ENCODE peak calls at places on chromosomes 6 and 20, in five cellular contexts. T, X, S, H and V are unnamed samples.

GRCh38 chr6:11806561-11807317 is 28.1 kb upstream of the ADTRP start:
- DNase-seq in S (no peak), T (no peak), X (no peak), H (no peak), V (no peak)

GRCh38 chr6:128508588-128509296 is 11.7 kb downstream of the PTPRK start:
- DNase-seq in S (no peak), H (no peak), T (peak; percentile 97), X (no peak), V (no peak)

GRCh38 chr6:47934023-47934422 is 152.2 kb downstream of the OPN5 start:
- DNase-seq in S (no peak), H (no peak), X (no peak), T (no peak), V (no peak)

GRCh38 chr20:58550661-58551060 is 35.5 kb upstream of the APCDD1L start:
- DNase-seq in S (no peak), T (no peak), H (no peak), X (peak; percentile 26), V (no peak)

GRCh38 chr20:46348972-46349741 is 40.9 kb upstream of the CDH22 start:
- DNase-seq in X (peak; percentile 86), S (no peak), T (peak; percentile 46), H (no peak), V (peak; percentile 72)

GRCh38 chr6:1438471-1438881 is 49.1 kb downstream of the FOXF2 start:
- DNase-seq in S (no peak), X (no peak), H (no peak), T (no peak), V (no peak)

GRCh38 chr20:43459022-43459942 is 1.6 kb downstream of the SRSF6 start:
- DNase-seq in S (no peak), X (no peak), H (no peak), T (no peak), V (no peak)

GRCh38 chr6:54085526-54085925 is 25.7 kb upstream of the MLIP start:
- DNase-seq in T (no peak), H (no peak), S (no peak), X (no peak), V (no peak)

GRCh38 chr6:57069920-57070331 is 20.1 kb upstream of the ZNF451 start:
- DNase-seq in T (no peak), X (no peak), S (peak; percentile 52), H (no peak), V (no peak)

GRCh38 chr20:47502271-47502730 is 614 bp downstream of the NCOA3 start:
- DNase-seq in S (no peak), X (peak; percentile 59), T (no peak), H (no peak), V (no peak)

GRCh38 chr6:55943329-55943728 is 67.9 kb upstream of the BMP5 start:
- DNase-seq in H (no peak), S (no peak), X (no peak), T (no peak), V (no peak)

GRCh38 chr6:31575335-31575901 is at the start of gene TNF:
- DNase-seq in X (no peak), S (no peak), H (peak; percentile 91), T (no peak), V (no peak)

GRCh38 chr20:10536531-10536930 is 101.4 kb downstream of the SLX4IP start:
- DNase-seq in T (peak; percentile 61), H (no peak), X (no peak), S (no peak), V (no peak)

GRCh38 chr20:19761853-19762252 is 3.8 kb downstream of the RIN2 start:
- DNase-seq in X (no peak), H (no peak), T (no peak), S (no peak), V (no peak)

GRCh38 chr20:458766-459165 is 3.6 kb downstream of the TBC1D20 start:
- DNase-seq in X (no peak), T (no peak), H (no peak), S (no peak), V (no peak)

GRCh38 chr6:29924731-29925130 is 17.6 kb upstream of the HLA-A start:
- DNase-seq in X (no peak), H (no peak), S (no peak), T (no peak), V (no peak)

GRCh38 chr6:29925341-29926080 is 16.8 kb upstream of the HLA-A start:
- DNase-seq in T (no peak), S (no peak), H (no peak), X (no peak), V (no peak)

GRCh38 chr6:29926795-29927427 is 15.4 kb upstream of the HLA-A start:
- DNase-seq in S (no peak), X (peak; percentile 64), H (no peak), T (peak; percentile 78), V (no peak)

GRCh38 chr6:29927841-29928388 is 14.4 kb upstream of the HLA-A start:
- DNase-seq in T (no peak), H (no peak), S (no peak), X (no peak), V (no peak)

DNA sequence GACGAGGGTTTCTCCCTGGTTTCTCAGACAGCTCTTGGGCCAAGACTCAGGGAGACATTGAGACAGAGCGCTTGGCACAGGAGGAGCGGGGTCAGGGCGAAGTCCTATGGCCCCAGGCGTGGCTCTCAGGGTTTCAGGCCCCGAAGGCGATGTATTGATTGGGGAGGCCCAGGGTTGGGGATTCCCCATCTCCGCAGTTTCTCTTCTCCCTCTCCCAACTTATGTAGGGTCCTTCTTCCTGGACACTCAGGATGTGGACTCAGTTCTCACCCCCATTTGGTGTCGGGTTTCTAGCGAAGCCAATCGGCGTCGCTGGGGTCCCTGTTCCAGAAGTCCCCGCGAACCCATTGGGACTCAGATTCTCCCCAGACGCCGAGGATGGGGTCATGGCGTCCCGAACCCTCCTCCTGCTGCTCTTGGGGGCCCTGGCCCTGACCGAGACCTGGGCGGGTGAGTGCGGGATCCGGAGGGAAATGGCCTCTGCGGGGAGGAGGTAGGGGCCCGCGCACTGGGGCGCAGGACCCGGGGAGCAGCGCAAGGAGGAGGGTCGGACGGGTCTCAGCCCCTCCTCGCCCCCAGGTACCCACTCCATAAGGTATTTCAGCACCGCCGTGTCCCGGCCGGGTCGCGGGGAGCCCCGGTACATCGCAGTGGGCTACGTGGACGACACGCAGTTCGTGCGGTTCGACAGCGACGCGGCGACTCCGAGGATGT is 16.1 kb upstream of the HLA-A start:
- DNase-seq in X (peak; percentile 48), H (no peak), S (no peak), T (no peak), V (no peak)
- TF ChIP-seq SUZ12 in X (no peak), H (no peak), S (no peak), T (no peak), V (no peak)

GRCh38 chr6:40152196-40152595 is 217.9 kb upstream of the MOCS1 start:
- DNase-seq in T (no peak), H (no peak), S (no peak), X (no peak), V (no peak)
- TF ChIP-seq SUZ12 in T (no peak), H (no peak), S (no peak), X (no peak), V (no peak)

GRCh38 chr6:42507195-42507594 is 55.5 kb upstream of the TRERF1 start:
- DNase-seq in T (no peak), S (no peak), X (no peak), H (peak; percentile 92), V (no peak)

GRCh38 chr6:42506070-42506469 is 54.3 kb upstream of the TRERF1 start:
- DNase-seq in S (no peak), X (no peak), H (no peak), T (no peak), V (no peak)

GRCh38 chr6:42502990-42503389 is 51.3 kb upstream of the TRERF1 start:
- DNase-seq in S (no peak), T (no peak), X (no peak), H (no peak), V (no peak)

GRCh38 chr6:42503894-42504293 is 52.2 kb upstream of the TRERF1 start:
- DNase-seq in T (no peak), H (no peak), S (no peak), X (no peak), V (no peak)

DNA sequence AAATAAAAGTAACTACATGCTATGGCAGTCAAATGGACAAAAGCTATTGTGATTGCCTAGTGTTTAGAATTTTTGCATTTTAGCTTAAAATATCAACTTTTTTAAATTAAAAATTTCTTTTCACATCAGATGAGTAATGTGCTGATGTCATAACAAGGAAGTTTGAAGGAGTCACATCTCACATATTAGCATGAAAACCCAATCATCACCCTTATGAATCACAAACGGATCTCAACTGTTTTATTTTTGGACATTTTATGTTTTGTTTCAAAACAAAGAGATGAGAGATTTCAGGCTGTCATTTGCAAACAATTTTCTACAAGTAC is 53.6 kb upstream of the TRERF1 start:
- DNase-seq in H (no peak), T (no peak), S (no peak), X (no peak), V (no peak)
- TF ChIP-seq SUZ12 in H (no peak), T (no peak), S (no peak), X (no peak), V (no peak)

GRCh38 chr6:113690957-113691656 is 166.0 kb upstream of the MARCKS start:
- DNase-seq in X (no peak), S (no peak), H (no peak), T (no peak), V (no peak)
- TF ChIP-seq SUZ12 in X (no peak), S (no peak), H (no peak), T (no peak), V (no peak)

DNA sequence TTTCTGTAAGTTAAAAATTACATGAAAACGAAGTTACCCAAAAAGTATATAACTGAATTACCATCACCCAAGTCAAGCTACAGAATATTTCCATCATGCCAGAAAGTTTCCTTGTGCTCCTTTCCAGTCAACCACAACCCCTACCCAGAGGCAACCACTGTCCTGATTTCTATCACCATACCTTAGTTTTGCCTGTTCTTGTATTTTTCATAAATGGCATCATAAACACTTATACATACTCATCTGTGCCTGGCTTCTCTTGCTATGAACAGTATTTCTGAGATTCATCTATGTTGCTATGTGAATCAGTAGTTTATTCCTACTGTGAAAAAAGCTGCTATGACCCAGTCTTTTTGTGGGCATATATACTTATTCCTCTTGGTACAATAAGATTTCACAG is 7.4 kb downstream of the FKBP5 start:
- DNase-seq in H (no peak), S (no peak), T (no peak), X (no peak), V (no peak)
- TF ChIP-seq SUZ12 in H (no peak), S (no peak), T (no peak), X (no peak), V (no peak)

DNA sequence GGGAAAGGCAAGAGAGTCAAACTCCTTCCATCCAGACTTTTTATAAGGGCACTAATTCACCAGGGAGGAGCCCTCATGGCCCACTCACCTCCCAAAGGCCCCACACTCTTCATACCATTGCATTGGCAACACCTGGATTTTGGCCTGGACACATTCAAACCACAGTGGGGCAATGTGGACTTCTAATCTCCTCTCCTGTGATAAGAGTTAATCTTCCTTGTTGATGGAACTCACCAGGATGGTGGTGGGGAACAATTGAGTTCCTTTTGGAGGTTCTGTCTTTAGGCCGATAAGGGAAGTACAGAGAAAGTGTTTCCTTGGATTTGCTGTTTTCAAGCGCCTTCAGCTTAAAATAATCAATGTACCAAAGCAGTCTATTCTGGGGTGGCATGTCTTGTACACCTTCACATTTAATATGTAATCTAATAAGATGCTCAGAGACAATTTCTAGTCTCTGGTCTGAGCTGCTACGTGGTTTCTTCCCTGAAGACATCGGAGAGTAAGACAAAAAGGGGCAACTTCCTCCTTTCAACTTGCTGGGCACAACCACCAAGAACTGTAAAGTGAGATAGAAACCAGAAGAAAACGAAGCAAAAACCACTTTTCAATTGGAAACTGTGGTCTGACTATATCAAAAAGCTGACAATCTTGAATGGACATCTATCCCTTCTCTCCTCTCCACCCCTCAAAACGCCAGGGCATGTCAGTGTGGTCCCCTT is 268.9 kb downstream of the CD83 start:
- DNase-seq in S (no peak), H (no peak), X (no peak), T (no peak), V (no peak)
- TF ChIP-seq SUZ12 in S (no peak), H (no peak), X (no peak), T (no peak), V (no peak)

GRCh38 chr20:24157213-24157612 is 168.6 kb upstream of the GGTLC1 start:
- DNase-seq in S (no peak), X (no peak), H (peak; percentile 1), T (no peak), V (no peak)
- TF ChIP-seq SUZ12 in S (no peak), X (no peak), H (no peak), T (no peak), V (no peak)